ENCODE peak calls at places on chromosome 10, in five cellular contexts. M is H9, J is IMR-90, W is neuronal stem cell, P is mesendoderm. U is an unnamed sample.

GRCh38 chr10:3119796-3120459 is 52.6 kb downstream of the PFKP start:
- DNase-seq in M (no peak), J (peak), W (no peak), P (peak), U (no peak)

GRCh38 chr10:57955076-57955475 is 312.6 kb downstream of the IPMK start:
- DNase-seq in M (no peak), J (peak), W (no peak), P (no peak), U (no peak)

GRCh38 chr10:8214587-8214986 is 160.1 kb downstream of the GATA3 start:
- DNase-seq in M (no peak), J (no peak), W (no peak), P (no peak), U (no peak)

GRCh38 chr10:119474606-119475005 is 67.9 kb downstream of the RGS10 start:
- DNase-seq in M (no peak), J (no peak), W (no peak), P (no peak), U (no peak)

GRCh38 chr10:71999360-72000072 is 35.3 kb downstream of the CHST3 start:
- DNase-seq in M (no peak), J (peak), W (no peak), P (peak), U (no peak)

GRCh38 chr10:130137077-130137448 is 872 bp downstream of the GLRX3 start:
- DNase-seq in M (no peak), J (peak), W (peak), P (peak), U (no peak)

GRCh38 chr10:30538086-30538485 is 91.5 kb downstream of the LYZL2 start:
- DNase-seq in M (no peak), J (peak), W (no peak), P (peak), U (no peak)

GRCh38 chr10:46309511-46310142 is 22.8 kb downstream of the ANTXRL start:
- DNase-seq in M (peak), J (no peak), W (no peak), P (no peak), U (no peak)

GRCh38 chr10:105187243-105187642 is 546.2 kb downstream of the SORCS3 start:
- DNase-seq in M (no peak), J (no peak), W (no peak), P (no peak), U (no peak)

GRCh38 chr10:84026821-84027257 is 112.5 kb upstream of the GHITM start:
- DNase-seq in M (peak), J (peak), W (peak), P (peak), U (no peak)

GRCh38 chr10:102701272-102701671 is 12.9 kb downstream of the ARL3 start:
- DNase-seq in M (no peak), J (peak), W (no peak), P (no peak), U (no peak)

GRCh38 chr10:4169448-4169847 is 384.4 kb upstream of the KLF6 start:
- DNase-seq in M (no peak), J (no peak), W (no peak), P (no peak), U (no peak)

GRCh38 chr10:132722980-132723970 is 62.7 kb downstream of the NKX6-2 start:
- DNase-seq in M (no peak), J (no peak), W (no peak), P (no peak), U (no peak)

GRCh38 chr10:75018873-75019272 is 92.6 kb upstream of the SAMD8 start:
- DNase-seq in M (no peak), J (no peak), W (no peak), P (no peak), U (no peak)

GRCh38 chr10:2856598-2856997 is 210.8 kb upstream of the PFKP start:
- DNase-seq in M (no peak), J (no peak), W (no peak), P (no peak), U (no peak)

GRCh38 chr10:119700321-119700954 is 25.4 kb upstream of the INPP5F start:
- DNase-seq in M (no peak), J (no peak), W (no peak), P (no peak), U (no peak)

GRCh38 chr10:3126249-3126648 is 46.3 kb downstream of the PITRM1 start:
- DNase-seq in M (no peak), J (no peak), W (no peak), P (no peak), U (no peak)

GRCh38 chr10:133391761-133392518 is 2.0 kb upstream of the MTG1 start:
- DNase-seq in M (no peak), J (no peak), W (no peak), P (no peak), U (no peak)

GRCh38 chr10:52539463-52539862 is 225.4 kb downstream of the DKK1 start:
- DNase-seq in M (no peak), J (peak), W (no peak), P (peak), U (no peak)

GRCh38 chr10:7819126-7819470 is 793 bp downstream of the TAF3 start:
- DNase-seq in M (no peak), J (peak), W (peak), P (peak), U (peak)

GRCh38 chr10:54585572-54585971 is 215.5 kb downstream of the PCDH15 start:
- DNase-seq in M (no peak), J (no peak), W (no peak), P (peak), U (no peak)

GRCh38 chr10:43110318-43111071 is 27.8 kb upstream of the CSGALNACT2 start:
- DNase-seq in M (no peak), J (peak), W (no peak), P (peak), U (no peak)

GRCh38 chr10:91163709-91164474 is 56.6 kb upstream of the PCGF5 start:
- DNase-seq in M (peak), J (peak), W (no peak), P (peak), U (peak)

GRCh38 chr10:80552151-80552646 is 14.5 kb downstream of the SH2D4B start:
- DNase-seq in M (no peak), J (no peak), W (peak), P (peak), U (peak)

GRCh38 chr10:21130683-21131442 is 233.8 kb upstream of the NEBL start:
- DNase-seq in M (no peak), J (no peak), W (no peak), P (no peak), U (no peak)

GRCh38 chr10:62911210-62911963 is 95.2 kb upstream of the EGR2 start:
- DNase-seq in M (peak), J (no peak), W (peak), P (peak), U (no peak)

GRCh38 chr10:2143213-2143882 is 406.0 kb upstream of the ADARB2 start:
- DNase-seq in M (no peak), J (no peak), W (no peak), P (no peak), U (no peak)

GRCh38 chr10:13707156-13707881 is 120.6 kb downstream of the PRPF18 start:
- DNase-seq in M (peak), J (peak), W (peak), P (peak), U (peak)

GRCh38 chr10:74058658-74059057 is 60.7 kb downstream of the VCL start:
- DNase-seq in M (no peak), J (no peak), W (no peak), P (peak), U (no peak)

GRCh38 chr10:55024718-55025117 is 223.7 kb upstream of the PCDH15 start:
- DNase-seq in M (no peak), J (no peak), W (no peak), P (no peak), U (no peak)

DNA sequence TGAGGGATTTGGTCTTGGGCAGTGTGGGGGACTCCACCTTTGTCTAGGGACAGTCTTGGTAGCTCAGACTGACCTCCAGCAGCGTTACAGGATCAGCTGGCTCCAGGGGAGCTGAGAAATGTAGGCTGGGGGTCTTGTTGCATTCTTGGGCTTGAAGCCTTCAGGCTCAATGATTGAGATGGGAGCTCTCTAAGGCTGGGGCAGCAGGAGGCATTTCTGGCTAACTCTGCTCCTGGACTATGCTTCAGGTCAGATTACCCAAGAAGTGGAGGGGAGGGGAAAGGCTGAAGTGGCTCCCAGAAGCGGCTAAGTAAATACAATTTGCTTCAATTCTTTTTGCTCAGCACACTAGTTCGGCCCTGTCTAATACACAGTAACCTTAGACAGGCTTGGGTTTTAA is 23.7 kb upstream of the PDLIM1 start:
- DNase-seq in M (no peak), J (no peak), W (no peak), P (peak), U (no peak)
- H3K18ac ChIP-seq in M (no peak), J (peak), W (no peak), P (no peak), U (no peak)

GRCh38 chr10:32346134-32346550 is 816 bp downstream of the EPC1 start:
- DNase-seq in M (peak), J (peak), W (peak), P (peak), U (peak)
- H3K18ac ChIP-seq in M (peak), J (peak), W (peak), P (peak), U (peak)

GRCh38 chr10:12566161-12567115 is 217.1 kb downstream of the CAMK1D start:
- DNase-seq in M (no peak), J (peak), W (no peak), P (no peak), U (no peak)
- H3K18ac ChIP-seq in M (no peak), J (no peak), W (no peak), P (no peak), U (no peak)

GRCh38 chr10:93272884-93273675 is 199.4 kb downstream of the CYP26A1 start:
- DNase-seq in M (peak), J (no peak), W (peak), P (peak), U (peak)
- H3K18ac ChIP-seq in M (peak), J (no peak), W (peak), P (peak), U (peak)

DNA sequence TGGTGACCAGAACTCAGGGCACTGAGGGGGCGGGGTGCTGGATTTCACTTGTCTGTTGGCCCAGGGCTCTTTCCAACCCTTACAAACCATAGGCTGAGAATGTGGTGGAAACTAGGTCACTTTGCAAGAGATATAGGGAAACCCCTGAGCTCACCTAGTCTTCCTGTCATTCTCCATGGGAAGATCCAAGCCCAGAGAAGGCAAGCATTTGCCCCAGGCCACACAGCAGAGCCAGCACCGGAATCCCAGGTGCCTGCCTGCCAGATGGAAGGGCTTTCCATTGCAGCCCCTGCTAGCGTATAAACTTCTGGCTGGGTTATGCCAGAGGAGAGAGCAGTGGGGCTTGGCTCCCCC is 427 bp downstream of the PYROXD2 start:
- DNase-seq in M (no peak), J (no peak), W (no peak), P (no peak), U (no peak)
- H3K18ac ChIP-seq in M (peak), J (peak), W (peak), P (peak), U (peak)

GRCh38 chr10:5963071-5963470 is 14.3 kb downstream of the IL15RA start:
- DNase-seq in M (peak), J (no peak), W (no peak), P (no peak), U (no peak)

GRCh38 chr10:5961405-5962100 is 15.8 kb downstream of the IL15RA start:
- DNase-seq in M (peak), J (no peak), W (no peak), P (no peak), U (no peak)

GRCh38 chr10:5965266-5965665 is 12.1 kb downstream of the IL15RA start:
- DNase-seq in M (no peak), J (no peak), W (no peak), P (no peak), U (no peak)

GRCh38 chr10:5963591-5963990 is 13.8 kb downstream of the IL15RA start:
- DNase-seq in M (no peak), J (no peak), W (no peak), P (no peak), U (no peak)

GRCh38 chr10:5964736-5965135 is 12.6 kb downstream of the IL15RA start:
- DNase-seq in M (no peak), J (no peak), W (no peak), P (no peak), U (no peak)
- H3K18ac ChIP-seq in M (no peak), J (no peak), W (peak), P (no peak), U (no peak)

DNA sequence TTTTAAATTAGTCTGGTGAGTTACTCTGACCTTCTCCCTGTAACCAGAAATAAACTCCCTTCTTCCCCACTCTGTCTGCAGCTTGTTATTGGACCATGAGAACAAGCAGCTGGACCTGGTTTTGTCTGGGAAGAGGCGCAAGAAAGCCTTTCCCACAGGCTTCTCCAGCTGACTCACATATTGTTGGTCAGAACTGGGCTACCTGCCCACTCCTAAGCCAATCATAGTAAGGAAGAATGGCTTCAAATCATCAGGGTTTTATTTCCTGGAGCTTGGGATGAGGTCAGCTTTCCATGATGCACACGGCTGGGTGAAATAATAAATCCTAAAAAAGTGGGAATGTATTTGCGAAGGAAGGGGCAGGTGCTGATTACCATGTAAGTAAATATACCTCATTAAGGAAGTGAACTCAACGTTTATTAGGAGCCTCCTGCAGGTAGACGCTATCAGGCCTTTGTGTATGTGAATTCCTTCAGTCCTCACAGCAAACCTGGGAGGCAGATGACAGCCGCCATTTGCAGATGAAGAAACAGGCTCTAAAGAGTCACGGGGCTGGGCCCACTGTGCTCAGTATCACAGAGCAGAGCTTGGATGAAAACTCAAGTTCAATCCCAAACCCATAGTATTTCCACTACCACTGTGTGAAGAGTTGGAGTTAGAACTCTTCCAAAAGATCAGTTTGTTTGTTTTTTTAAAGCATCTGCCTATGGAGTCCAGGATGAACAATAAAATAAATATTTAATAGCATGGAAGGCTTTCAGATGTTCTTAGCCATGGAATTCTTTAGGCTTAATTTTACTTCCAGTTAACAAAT is 32.7 kb downstream of the IL15RA start:
- DNase-seq in M (no peak), J (peak), W (no peak), P (no peak), U (no peak)
- H3K18ac ChIP-seq in M (no peak), J (peak), W (no peak), P (no peak), U (no peak)

DNA sequence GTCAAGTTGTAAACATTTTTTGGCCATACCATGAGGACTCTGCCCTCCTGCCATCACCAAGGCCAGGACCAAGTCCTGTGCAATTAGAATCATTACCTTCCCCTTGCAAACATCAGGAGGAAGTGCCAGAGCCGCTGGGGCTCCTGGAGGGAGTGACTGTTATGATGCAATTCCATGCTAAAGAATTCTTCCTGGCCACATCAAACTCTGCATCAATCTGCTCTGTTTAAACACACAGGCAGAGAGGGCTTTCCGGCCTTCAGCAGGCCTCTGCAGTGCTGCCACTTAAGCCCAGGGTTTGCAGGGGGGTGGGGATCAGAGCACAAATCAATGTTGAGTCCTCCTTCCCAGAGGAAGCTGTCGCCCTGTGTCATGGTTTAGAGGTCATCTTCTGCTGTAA is 58.1 kb downstream of the CTBP2 start:
- DNase-seq in M (no peak), J (peak), W (no peak), P (peak), U (no peak)
- H3K18ac ChIP-seq in M (no peak), J (no peak), W (no peak), P (no peak), U (no peak)

GRCh38 chr10:100841528-100841927 is 71.2 kb upstream of the SLF2 start:
- DNase-seq in M (no peak), J (no peak), W (no peak), P (no peak), U (no peak)
- H3K18ac ChIP-seq in M (no peak), J (no peak), W (no peak), P (no peak), U (no peak)

DNA sequence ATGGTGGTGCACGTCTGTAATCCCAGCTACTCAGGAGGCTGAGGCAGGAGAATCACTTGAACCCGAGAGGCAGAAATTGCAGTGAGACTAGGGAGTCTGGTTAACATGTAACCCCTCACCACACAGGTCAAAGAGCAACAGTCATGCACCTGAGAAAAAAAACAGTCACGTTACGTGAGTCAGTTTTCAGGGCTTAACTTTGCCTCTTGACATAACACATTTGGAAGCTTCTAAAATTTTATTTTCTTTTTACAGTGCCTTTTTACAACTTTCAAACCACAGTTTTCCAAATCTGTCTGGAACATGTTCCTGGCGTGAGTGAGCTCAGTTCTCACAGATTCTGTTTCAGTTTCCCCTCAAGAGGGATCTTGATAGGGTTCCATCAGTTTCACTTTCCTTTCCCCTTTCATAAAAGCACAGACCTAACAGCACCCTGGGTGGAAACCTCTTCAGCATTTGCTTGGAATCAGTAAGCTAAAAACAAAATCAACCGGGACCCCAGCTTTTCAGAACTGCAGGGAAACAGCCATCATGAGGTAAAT is 4.4 kb downstream of the IFIT3 start:
- DNase-seq in M (no peak), J (peak), W (no peak), P (no peak), U (no peak)
- H3K18ac ChIP-seq in M (no peak), J (peak), W (no peak), P (peak), U (no peak)